ENCODE peak calls at places on chromosomes 16 and 17, in nine cellular contexts. D is activated effector memory CD4-positive, alpha-beta T cell treated with Interleukin-2 at 50 U/mL for 16 hours; M is endodermal cell; I is activated naive CD4-positive, alpha-beta T cell; U is RCC 7860; L is stimulated activated CD8-positive, alpha-beta memory T cell treated with anti-CD3 and anti-CD28 coated beads, Interleukin-15, amount 100 ng/mL, for 48 hours; X is posterior cingulate gyrus; C is GM04504; V is heart left ventricle. N is an unnamed sample.

GRCh38 chr16:65781363-65781762 is 585.1 kb upstream of the CDH5 start:
- DNase-seq in M (no peak), X (no peak), L (no peak), I (no peak), D (no peak), U (no peak), V (no peak), C (no peak), N (no peak)

GRCh38 chr16:80824623-80825364 is 20.4 kb upstream of the CDYL2 start:
- DNase-seq in X (no peak), D (no peak), L (peak; percentile 6), M (peak; percentile 65), U (peak; percentile 33), I (no peak), C (peak; percentile 16), V (no peak), N (peak; percentile 81)

GRCh38 chr17:13584701-13585080 is 17.0 kb downstream of the HS3ST3A1 start:
- DNase-seq in X (no peak), C (no peak), D (no peak), I (no peak), U (peak; percentile 88), L (no peak), V (no peak), M (no peak), N (no peak)

GRCh38 chr16:4393243-4393606 is 21.6 kb downstream of the VASN start:
- DNase-seq in C (no peak), M (no peak), X (no peak), U (no peak), V (no peak), L (no peak), D (no peak), I (no peak), N (no peak)

GRCh38 chr16:65415460-65415859 is 293.6 kb upstream of the CDH11 start:
- DNase-seq in D (no peak), V (no peak), M (no peak), I (no peak), U (peak; percentile 63), X (no peak), L (no peak), C (no peak), N (no peak)

GRCh38 chr16:30510392-30510938 is 15.9 kb downstream of the ZNF768 start:
- DNase-seq in U (no peak), M (no peak), V (no peak), D (no peak), C (no peak), X (no peak), I (no peak), L (no peak), N (no peak)

GRCh38 chr17:2176484-2177175 is 121.7 kb downstream of the HIC1 start:
- DNase-seq in D (no peak), L (no peak), M (no peak), V (no peak), I (no peak), U (no peak), X (no peak), C (no peak), N (no peak)

GRCh38 chr17:49471089-49471683 is 23.9 kb upstream of the NGFR start:
- DNase-seq in M (peak; percentile 86), L (no peak), C (no peak), D (no peak), U (no peak), V (peak; percentile 37), I (no peak), X (peak; percentile 51), N (peak; percentile 52)

GRCh38 chr17:68820825-68821481 is 134.2 kb downstream of the ABCA8 start:
- DNase-seq in U (no peak), I (no peak), X (no peak), C (no peak), L (no peak), M (no peak), D (no peak), V (no peak), N (no peak)

GRCh38 chr17:5931611-5932010 is 138.6 kb upstream of the WSCD1 start:
- DNase-seq in X (no peak), U (no peak), I (no peak), C (no peak), M (no peak), D (no peak), L (no peak), V (no peak), N (no peak)

GRCh38 chr17:73706858-73707257 is 62.6 kb upstream of the SDK2 start:
- DNase-seq in C (no peak), D (no peak), X (no peak), L (no peak), U (no peak), M (no peak), I (no peak), V (no peak), N (no peak)

GRCh38 chr16:50771366-50771765 is 29.5 kb downstream of the CYLD start:
- DNase-seq in V (no peak), X (no peak), M (no peak), I (no peak), L (no peak), U (no peak), D (no peak), C (peak; percentile 33), N (no peak)

GRCh38 chr17:4980644-4981216 is 6.7 kb downstream of the CAMTA2 start:
- DNase-seq in D (peak; percentile 18), X (no peak), M (peak; percentile 88), L (no peak), V (no peak), I (no peak), U (peak; percentile 6), C (no peak), N (peak; percentile 95)

GRCh38 chr17:71472809-71473789 is 647.7 kb upstream of the SOX9 start:
- DNase-seq in M (peak; percentile 72), U (peak; percentile 58), L (no peak), V (no peak), X (no peak), D (no peak), C (no peak), I (no peak), N (peak; percentile 84)

GRCh38 chr16:11792404-11793260 is 4.4 kb downstream of the ZC3H7A start:
- DNase-seq in D (no peak), I (no peak), C (no peak), L (no peak), M (no peak), V (no peak), U (no peak), X (no peak), N (no peak)

GRCh38 chr17:73189417-73190099 is 3.3 kb upstream of the COG1 start:
- DNase-seq in X (peak; percentile 51), I (no peak), U (peak; percentile 72), M (peak; percentile 90), L (no peak), D (no peak), V (no peak), C (no peak), N (peak; percentile 68)

GRCh38 chr17:36024440-36024839 is 6.7 kb upstream of the CCL23 start:
- DNase-seq in X (no peak), U (no peak), C (no peak), I (no peak), D (no peak), M (no peak), L (no peak), V (no peak), N (no peak)

GRCh38 chr17:36203335-36203734 is 6.8 kb upstream of the CCL3L1 start:
- DNase-seq in U (no peak), L (no peak), X (no peak), M (peak; percentile 13), I (no peak), C (no peak), V (no peak), D (no peak), N (no peak)

GRCh38 chr16:661184-661821 is 6.6 kb upstream of the RHOT2 start:
- DNase-seq in I (no peak), D (no peak), M (no peak), V (no peak), C (no peak), L (no peak), U (no peak), X (no peak), N (no peak)

GRCh38 chr16:3266873-3267537 is 10.6 kb upstream of the MEFV start:
- DNase-seq in D (no peak), L (no peak), U (peak; percentile 25), M (peak; percentile 53), I (no peak), X (no peak), C (peak; percentile 88), V (no peak), N (peak; percentile 66)

GRCh38 chr16:60142991-60143705 is 1409.0 kb upstream of the GOT2 start:
- DNase-seq in L (no peak), D (no peak), I (no peak), M (no peak), C (peak; percentile 4), V (no peak), X (no peak), U (no peak), N (peak; percentile 17)

GRCh38 chr16:66988197-66988788 is at the start of gene CES4A:
- DNase-seq in M (no peak), D (no peak), V (no peak), L (no peak), C (no peak), U (peak; percentile 88), I (no peak), X (no peak), N (no peak)